ENCODE peak calls at places on chromosome 12, in four cellular contexts. One of them, this sample, is unnamed.

GRCh38 chr12:38934696-38935095 is 29.3 kb upstream of the CPNE8 start:
- DNase-seq in K562: no peak
- DNase-seq in A549: no peak
- DNase-seq in HepG2: no peak
- DNase-seq in this sample: no peak

GRCh38 chr12:30110505-30110904 is 326.8 kb upstream of the TMTC1 start:
- DNase-seq in HepG2: no peak
- DNase-seq in K562: no peak
- DNase-seq in A549: no peak
- DNase-seq in this sample: no peak

GRCh38 chr12:94187351-94187750 is 39.0 kb downstream of the PLXNC1 start:
- DNase-seq in K562: no peak
- DNase-seq in A549: no peak
- DNase-seq in HepG2: no peak
- DNase-seq in this sample: no peak

GRCh38 chr12:84607170-84607569 is 305.4 kb downstream of the SLC6A15 start:
- DNase-seq in K562: no peak
- DNase-seq in A549: no peak
- DNase-seq in HepG2: no peak
- DNase-seq in this sample: no peak

GRCh38 chr12:79548525-79548924 is 142.2 kb downstream of the PAWR start:
- DNase-seq in HepG2: no peak
- DNase-seq in K562: no peak
- DNase-seq in A549: no peak
- DNase-seq in this sample: no peak

GRCh38 chr12:62730649-62731377 is 204.1 kb downstream of the PPM1H start:
- DNase-seq in K562: no peak
- DNase-seq in HepG2: no peak
- DNase-seq in A549: peak
- DNase-seq in this sample: no peak

GRCh38 chr12:40312982-40313576 is 88.3 kb downstream of the LRRK2 start:
- DNase-seq in K562: no peak
- DNase-seq in HepG2: peak
- DNase-seq in A549: peak
- DNase-seq in this sample: no peak

GRCh38 chr12:104957388-104958008 is 592 bp downstream of the SLC41A2 start:
- DNase-seq in A549: peak
- DNase-seq in HepG2: no peak
- DNase-seq in K562: peak
- DNase-seq in this sample: no peak

GRCh38 chr12:75528272-75528671 is 16.9 kb upstream of the KRR1 start:
- DNase-seq in A549: no peak
- DNase-seq in HepG2: no peak
- DNase-seq in K562: no peak
- DNase-seq in this sample: no peak

GRCh38 chr12:4005851-4006400 is 132.7 kb upstream of the PARP11 start:
- DNase-seq in A549: no peak
- DNase-seq in HepG2: no peak
- DNase-seq in K562: no peak
- DNase-seq in this sample: no peak

GRCh38 chr12:4002601-4003000 is 129.4 kb upstream of the PARP11 start:
- DNase-seq in HepG2: no peak
- DNase-seq in A549: no peak
- DNase-seq in K562: no peak
- DNase-seq in this sample: no peak

GRCh38 chr12:4009979-4010704 is 136.9 kb upstream of the PARP11 start:
- DNase-seq in HepG2: peak
- DNase-seq in A549: no peak
- DNase-seq in K562: no peak
- DNase-seq in this sample: no peak

GRCh38 chr12:4011597-4011996 is 138.4 kb upstream of the PARP11 start:
- DNase-seq in HepG2: peak
- DNase-seq in K562: no peak
- DNase-seq in A549: no peak
- DNase-seq in this sample: no peak

GRCh38 chr12:4006743-4007142 is 133.5 kb upstream of the PARP11 start:
- DNase-seq in A549: no peak
- DNase-seq in K562: no peak
- DNase-seq in HepG2: no peak
- DNase-seq in this sample: no peak
- TF ChIP-seq NR3C1 in A549: no peak
- TF ChIP-seq NR3C1 in K562: no peak
- TF ChIP-seq NR3C1 in HepG2: no peak
- TF ChIP-seq NR3C1 in this sample: no peak

GRCh38 chr12:110201995-110202394 is 77.8 kb downstream of the IFT81 start:
- DNase-seq in A549: no peak
- DNase-seq in K562: no peak
- DNase-seq in HepG2: no peak
- DNase-seq in this sample: no peak

GRCh38 chr12:110200124-110200417 is 75.9 kb downstream of the IFT81 start:
- DNase-seq in K562: no peak
- DNase-seq in HepG2: peak
- DNase-seq in A549: no peak
- DNase-seq in this sample: no peak

GRCh38 chr12:110197003-110197402 is 72.8 kb downstream of the IFT81 start:
- DNase-seq in A549: no peak
- DNase-seq in HepG2: no peak
- DNase-seq in K562: no peak
- DNase-seq in this sample: no peak

GRCh38 chr12:110198386-110198785 is 74.2 kb downstream of the IFT81 start:
- DNase-seq in HepG2: no peak
- DNase-seq in A549: no peak
- DNase-seq in K562: no peak
- DNase-seq in this sample: no peak

GRCh38 chr12:110199360-110200123 is 75.4 kb downstream of the IFT81 start:
- DNase-seq in A549: peak
- DNase-seq in HepG2: peak
- DNase-seq in K562: no peak
- DNase-seq in this sample: no peak
- TF ChIP-seq NR3C1 in A549: no peak
- TF ChIP-seq NR3C1 in HepG2: no peak
- TF ChIP-seq NR3C1 in K562: no peak
- TF ChIP-seq NR3C1 in this sample: no peak

DNA sequence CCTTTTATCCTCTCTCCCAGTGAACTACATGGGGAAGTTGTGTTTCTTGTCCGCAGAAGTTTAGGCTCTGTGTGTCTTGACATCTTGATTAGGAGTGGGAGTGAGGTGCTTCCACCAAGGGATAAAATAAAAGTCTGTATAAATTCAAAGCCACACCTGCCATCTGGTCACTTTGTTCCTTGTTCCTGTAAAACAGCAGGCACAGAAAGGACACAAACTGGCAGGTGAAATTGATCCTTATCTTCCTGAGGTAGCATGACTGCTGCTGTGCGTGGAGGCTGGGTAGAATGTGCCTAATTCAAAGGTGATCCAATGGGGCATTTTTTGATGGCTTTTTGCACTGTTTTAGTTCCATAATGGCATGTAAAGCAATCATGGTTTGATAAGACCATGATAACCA is 104.3 kb upstream of the KITLG start:
- DNase-seq in HepG2: no peak
- DNase-seq in K562: no peak
- DNase-seq in A549: no peak
- DNase-seq in this sample: no peak
- TF ChIP-seq NR3C1 in HepG2: no peak
- TF ChIP-seq NR3C1 in K562: no peak
- TF ChIP-seq NR3C1 in A549: no peak
- TF ChIP-seq NR3C1 in this sample: no peak

DNA sequence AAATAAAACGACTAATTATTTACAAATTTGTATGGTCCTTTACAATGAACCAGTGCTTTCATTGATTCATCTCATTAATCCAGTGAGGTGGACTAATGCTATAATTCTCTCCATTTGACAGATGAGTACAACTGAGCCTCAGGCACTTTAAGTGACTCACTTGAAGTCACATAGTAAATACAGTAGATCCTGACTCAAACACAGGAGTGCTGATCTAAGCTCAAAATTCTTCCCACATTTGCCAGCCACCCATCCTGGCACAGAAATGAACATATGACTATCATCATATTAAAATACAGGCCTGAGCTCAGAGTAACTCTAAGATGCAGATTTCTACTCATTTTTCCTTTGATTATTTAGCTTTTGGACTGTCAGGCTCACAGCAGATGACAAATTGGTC is 30.6 kb downstream of the SLC16A7 start:
- DNase-seq in K562: no peak
- DNase-seq in HepG2: no peak
- DNase-seq in A549: no peak
- DNase-seq in this sample: no peak
- TF ChIP-seq NR3C1 in K562: no peak
- TF ChIP-seq NR3C1 in HepG2: no peak
- TF ChIP-seq NR3C1 in A549: no peak
- TF ChIP-seq NR3C1 in this sample: no peak

GRCh38 chr12:63889236-63889635 is 44.7 kb downstream of the SRGAP1 start:
- DNase-seq in K562: no peak
- DNase-seq in A549: peak
- DNase-seq in HepG2: no peak
- DNase-seq in this sample: no peak
- TF ChIP-seq NR3C1 in K562: no peak
- TF ChIP-seq NR3C1 in A549: no peak
- TF ChIP-seq NR3C1 in HepG2: no peak
- TF ChIP-seq NR3C1 in this sample: no peak

GRCh38 chr12:111581434-111582132 is 17.5 kb downstream of the ATXN2 start:
- DNase-seq in K562: no peak
- DNase-seq in A549: no peak
- DNase-seq in HepG2: no peak
- DNase-seq in this sample: no peak

GRCh38 chr12:111580119-111580425 is 19.0 kb downstream of the ATXN2 start:
- DNase-seq in K562: no peak
- DNase-seq in HepG2: no peak
- DNase-seq in A549: no peak
- DNase-seq in this sample: no peak

GRCh38 chr12:111580737-111581136 is 18.4 kb downstream of the ATXN2 start:
- DNase-seq in A549: no peak
- DNase-seq in HepG2: no peak
- DNase-seq in K562: no peak
- DNase-seq in this sample: no peak

GRCh38 chr12:111578971-111579340 is 20.2 kb downstream of the ATXN2 start:
- DNase-seq in A549: no peak
- DNase-seq in HepG2: no peak
- DNase-seq in K562: no peak
- DNase-seq in this sample: no peak

DNA sequence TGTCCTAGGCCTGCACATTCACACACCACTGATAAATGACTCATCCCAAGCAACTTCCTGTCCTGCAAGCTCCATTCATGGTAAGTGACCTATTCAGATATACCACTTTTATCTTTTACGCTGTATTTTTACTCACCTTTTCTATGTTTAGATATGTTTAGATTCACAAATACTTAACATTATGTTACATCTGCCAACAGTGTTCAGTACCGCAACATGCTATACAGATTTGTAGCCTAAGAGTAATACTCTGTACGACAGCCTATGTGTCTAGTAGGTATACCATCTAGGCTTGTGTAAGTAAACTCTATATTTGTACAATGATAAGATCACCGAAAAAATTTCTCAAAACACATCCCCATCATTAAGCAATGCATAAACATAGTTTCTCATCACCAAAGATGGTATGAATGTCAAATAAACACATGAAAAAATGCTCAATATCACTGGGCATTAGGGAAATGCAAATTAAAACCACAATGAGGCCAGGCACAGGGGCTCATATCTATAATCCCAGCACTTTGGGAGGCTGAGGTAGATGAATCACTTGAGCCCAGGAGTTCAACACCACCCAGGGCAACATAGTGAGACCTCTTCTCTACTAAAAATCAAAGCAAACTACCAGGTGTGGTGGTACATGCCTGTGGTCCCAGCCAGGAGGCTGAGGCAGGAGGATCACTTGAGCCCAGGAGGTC is 20.7 kb downstream of the ATXN2 start:
- DNase-seq in K562: peak
- DNase-seq in A549: peak
- DNase-seq in HepG2: peak
- DNase-seq in this sample: no peak
- TF ChIP-seq NR3C1 in K562: no peak
- TF ChIP-seq NR3C1 in A549: no peak
- TF ChIP-seq NR3C1 in HepG2: no peak
- TF ChIP-seq NR3C1 in this sample: no peak

GRCh38 chr12:99332936-99333591 is 314.5 kb upstream of the GARIN6 start:
- DNase-seq in A549: no peak
- DNase-seq in HepG2: no peak
- DNase-seq in K562: no peak
- DNase-seq in this sample: no peak

GRCh38 chr12:99339663-99340062 is 307.9 kb upstream of the GARIN6 start:
- DNase-seq in K562: no peak
- DNase-seq in A549: no peak
- DNase-seq in HepG2: no peak
- DNase-seq in this sample: no peak

DNA sequence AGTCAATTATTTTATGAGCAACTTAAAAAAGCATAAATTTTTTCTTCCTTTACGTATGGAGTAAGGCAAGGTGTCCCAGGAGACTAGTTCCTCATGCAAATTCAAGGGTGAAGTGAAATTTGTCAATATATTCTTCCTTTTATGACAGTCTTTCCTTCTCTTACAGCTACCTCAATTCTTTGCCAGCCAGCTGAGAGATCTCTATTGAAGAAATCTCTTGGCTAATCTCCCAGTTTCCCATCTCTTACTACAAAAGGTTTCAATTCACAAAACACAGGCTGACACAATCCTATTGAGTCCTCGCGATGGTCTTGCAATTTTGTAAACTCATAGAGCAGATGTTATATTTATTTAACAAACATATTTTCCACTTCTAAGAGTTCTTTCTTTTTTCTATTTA is 312.8 kb upstream of the GARIN6 start:
- DNase-seq in K562: no peak
- DNase-seq in A549: no peak
- DNase-seq in HepG2: no peak
- DNase-seq in this sample: no peak
- TF ChIP-seq NR3C1 in K562: no peak
- TF ChIP-seq NR3C1 in A549: no peak
- TF ChIP-seq NR3C1 in HepG2: no peak
- TF ChIP-seq NR3C1 in this sample: no peak